ENCODE peak calls at places on chromosome 19, in seven cellular contexts. One of them, this sample, is unnamed.
A peak's percentile ranks its signal among the peaks of the same experiment; 100 is the strongest.

GRCh38 chr19:17920527-17920926 is 12.3 kb upstream of the CCDC124 start:
- DNase-seq in ovary: no peak
- DNase-seq in right lobe of liver: no peak
- DNase-seq in heart left ventricle: no peak
- DNase-seq in body of pancreas: no peak
- DNase-seq in CD8-positive, alpha-beta T cell: no peak
- DNase-seq in AG04450: no peak
- DNase-seq in this sample: no peak

GRCh38 chr19:22605275-22606211 is 28.6 kb upstream of the ZNF492 start:
- DNase-seq in ovary: no peak
- DNase-seq in right lobe of liver: no peak
- DNase-seq in heart left ventricle: no peak
- DNase-seq in body of pancreas: no peak
- DNase-seq in CD8-positive, alpha-beta T cell: no peak
- DNase-seq in AG04450: no peak
- DNase-seq in this sample: no peak

GRCh38 chr19:4224470-4224869 is 4.9 kb upstream of the EBI3 start:
- DNase-seq in ovary: no peak
- DNase-seq in right lobe of liver: no peak
- DNase-seq in heart left ventricle: no peak
- DNase-seq in body of pancreas: no peak
- DNase-seq in CD8-positive, alpha-beta T cell: no peak
- DNase-seq in AG04450: no peak
- DNase-seq in this sample: no peak

GRCh38 chr19:45494261-45494916 is 2.5 kb downstream of the RTN2 start:
- DNase-seq in ovary: no peak
- DNase-seq in right lobe of liver: no peak
- DNase-seq in heart left ventricle: no peak
- DNase-seq in body of pancreas: no peak
- DNase-seq in CD8-positive, alpha-beta T cell: no peak
- DNase-seq in AG04450: no peak
- DNase-seq in this sample: no peak

GRCh38 chr19:28359819-28360414 is 853.0 kb downstream of the UQCRFS1 start:
- DNase-seq in ovary: no peak
- DNase-seq in right lobe of liver: no peak
- DNase-seq in heart left ventricle: no peak
- DNase-seq in body of pancreas: no peak
- DNase-seq in CD8-positive, alpha-beta T cell: no peak
- DNase-seq in AG04450: no peak
- DNase-seq in this sample: no peak

GRCh38 chr19:46782355-46783019 is 5.9 kb downstream of the SLC1A5 start:
- DNase-seq in ovary: no peak
- DNase-seq in right lobe of liver: no peak
- DNase-seq in heart left ventricle: no peak
- DNase-seq in body of pancreas: no peak
- DNase-seq in CD8-positive, alpha-beta T cell: no peak
- DNase-seq in AG04450: no peak
- DNase-seq in this sample: no peak

GRCh38 chr19:54517483-54517882 is 14.9 kb downstream of the LAIR2 start:
- DNase-seq in ovary: peak; percentile 18
- DNase-seq in right lobe of liver: no peak
- DNase-seq in heart left ventricle: peak; percentile 33
- DNase-seq in body of pancreas: peak; percentile 61
- DNase-seq in CD8-positive, alpha-beta T cell: peak; percentile 43
- DNase-seq in AG04450: no peak
- DNase-seq in this sample: peak; percentile 29

GRCh38 chr19:6218497-6219146 is 61.2 kb downstream of the MLLT1 start:
- DNase-seq in ovary: peak; percentile 92
- DNase-seq in right lobe of liver: peak; percentile 90
- DNase-seq in heart left ventricle: peak; percentile 89
- DNase-seq in body of pancreas: peak; percentile 91
- DNase-seq in CD8-positive, alpha-beta T cell: peak; percentile 80
- DNase-seq in AG04450: no peak
- DNase-seq in this sample: peak; percentile 92

GRCh38 chr19:31252476-31252875 is 96.8 kb downstream of the TSHZ3 start:
- DNase-seq in ovary: no peak
- DNase-seq in right lobe of liver: no peak
- DNase-seq in heart left ventricle: no peak
- DNase-seq in body of pancreas: no peak
- DNase-seq in CD8-positive, alpha-beta T cell: no peak
- DNase-seq in AG04450: no peak
- DNase-seq in this sample: no peak

GRCh38 chr19:18100710-18101109 is 3.1 kb downstream of the MAST3 start:
- DNase-seq in ovary: no peak
- DNase-seq in right lobe of liver: peak; percentile 64
- DNase-seq in heart left ventricle: no peak
- DNase-seq in body of pancreas: no peak
- DNase-seq in CD8-positive, alpha-beta T cell: no peak
- DNase-seq in AG04450: no peak
- DNase-seq in this sample: no peak

GRCh38 chr19:32407004-32407992 is 1.7 kb downstream of the DPY19L3 start:
- DNase-seq in ovary: peak; percentile 67
- DNase-seq in right lobe of liver: no peak
- DNase-seq in heart left ventricle: peak; percentile 41
- DNase-seq in body of pancreas: peak; percentile 80
- DNase-seq in CD8-positive, alpha-beta T cell: no peak
- DNase-seq in AG04450: no peak
- DNase-seq in this sample: no peak

GRCh38 chr19:42547927-42548326 is 19.6 kb upstream of the CEACAM1 start:
- DNase-seq in ovary: no peak
- DNase-seq in right lobe of liver: no peak
- DNase-seq in heart left ventricle: no peak
- DNase-seq in body of pancreas: no peak
- DNase-seq in CD8-positive, alpha-beta T cell: no peak
- DNase-seq in AG04450: no peak
- DNase-seq in this sample: no peak

GRCh38 chr19:29503785-29504184 is 22.0 kb upstream of the VSTM2B start:
- DNase-seq in ovary: no peak
- DNase-seq in right lobe of liver: no peak
- DNase-seq in heart left ventricle: no peak
- DNase-seq in body of pancreas: no peak
- DNase-seq in CD8-positive, alpha-beta T cell: no peak
- DNase-seq in AG04450: no peak
- DNase-seq in this sample: no peak

GRCh38 chr19:8110931-8111330 is 38.5 kb downstream of the FBN3 start:
- DNase-seq in ovary: no peak
- DNase-seq in right lobe of liver: no peak
- DNase-seq in heart left ventricle: no peak
- DNase-seq in body of pancreas: no peak
- DNase-seq in CD8-positive, alpha-beta T cell: no peak
- DNase-seq in AG04450: no peak
- DNase-seq in this sample: no peak

GRCh38 chr19:34288381-34288780 is 34.0 kb downstream of the GARRE1 start:
- DNase-seq in ovary: no peak
- DNase-seq in right lobe of liver: no peak
- DNase-seq in heart left ventricle: no peak
- DNase-seq in body of pancreas: no peak
- DNase-seq in CD8-positive, alpha-beta T cell: no peak
- DNase-seq in AG04450: no peak
- DNase-seq in this sample: no peak

GRCh38 chr19:6278740-6279619 is 795 bp downstream of the MLLT1 start:
- DNase-seq in ovary: peak; percentile 67
- DNase-seq in right lobe of liver: peak; percentile 56
- DNase-seq in heart left ventricle: no peak
- DNase-seq in body of pancreas: no peak
- DNase-seq in CD8-positive, alpha-beta T cell: peak; percentile 41
- DNase-seq in AG04450: no peak
- DNase-seq in this sample: no peak

GRCh38 chr19:37930416-37930815 is 23.4 kb downstream of the SIPA1L3 start:
- DNase-seq in ovary: no peak
- DNase-seq in right lobe of liver: no peak
- DNase-seq in heart left ventricle: no peak
- DNase-seq in body of pancreas: peak; percentile 41
- DNase-seq in CD8-positive, alpha-beta T cell: no peak
- DNase-seq in AG04450: no peak
- DNase-seq in this sample: peak; percentile 83

GRCh38 chr19:47510516-47511127 is 4.2 kb downstream of the NAPA start:
- DNase-seq in ovary: no peak
- DNase-seq in right lobe of liver: no peak
- DNase-seq in heart left ventricle: no peak
- DNase-seq in body of pancreas: no peak
- DNase-seq in CD8-positive, alpha-beta T cell: no peak
- DNase-seq in AG04450: no peak
- DNase-seq in this sample: no peak

GRCh38 chr19:55494172-55494761 is 6.0 kb downstream of the SSC5D start:
- DNase-seq in ovary: peak; percentile 90
- DNase-seq in right lobe of liver: no peak
- DNase-seq in heart left ventricle: peak; percentile 80
- DNase-seq in body of pancreas: no peak
- DNase-seq in CD8-positive, alpha-beta T cell: no peak
- DNase-seq in AG04450: no peak
- DNase-seq in this sample: no peak

GRCh38 chr19:8638078-8638619 is 7.7 kb downstream of the NFILZ start:
- DNase-seq in ovary: no peak
- DNase-seq in right lobe of liver: peak; percentile 79
- DNase-seq in heart left ventricle: peak; percentile 39
- DNase-seq in body of pancreas: peak; percentile 60
- DNase-seq in CD8-positive, alpha-beta T cell: peak; percentile 21
- DNase-seq in AG04450: no peak
- DNase-seq in this sample: no peak

GRCh38 chr19:55179570-55180484 is at the start of gene SYT5:
- DNase-seq in ovary: no peak
- DNase-seq in right lobe of liver: no peak
- DNase-seq in heart left ventricle: no peak
- DNase-seq in body of pancreas: peak; percentile 55
- DNase-seq in CD8-positive, alpha-beta T cell: peak; percentile 63
- DNase-seq in AG04450: no peak
- DNase-seq in this sample: peak; percentile 29

GRCh38 chr19:46383171-46383815 is 30.1 kb downstream of the CCDC8 start:
- DNase-seq in ovary: no peak
- DNase-seq in right lobe of liver: peak; percentile 40
- DNase-seq in heart left ventricle: no peak
- DNase-seq in body of pancreas: no peak
- DNase-seq in CD8-positive, alpha-beta T cell: no peak
- DNase-seq in AG04450: no peak
- DNase-seq in this sample: no peak

DNA sequence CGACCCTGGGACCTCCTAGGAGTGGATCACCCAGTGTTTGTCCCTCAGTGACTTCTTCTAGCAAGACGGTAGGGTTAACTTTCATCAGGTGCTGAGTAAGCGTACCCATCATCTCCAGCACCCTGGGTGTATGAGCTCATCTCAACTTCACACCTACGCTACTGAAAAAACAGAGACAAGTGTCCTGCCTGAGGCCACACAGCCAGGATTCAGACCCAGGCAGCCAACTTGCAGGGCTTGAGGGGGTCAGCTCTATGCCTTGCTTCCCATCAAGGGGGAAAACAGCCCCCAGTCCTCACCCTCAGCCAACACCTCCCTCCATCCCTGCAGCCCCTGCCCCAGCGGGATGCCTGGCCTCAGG is 4.6 kb downstream of the TLE2 start:
- DNase-seq in ovary: no peak
- DNase-seq in right lobe of liver: no peak
- DNase-seq in heart left ventricle: no peak
- DNase-seq in body of pancreas: no peak
- DNase-seq in CD8-positive, alpha-beta T cell: no peak
- DNase-seq in AG04450: no peak
- DNase-seq in this sample: no peak
- H3K27me3 ChIP-seq in ovary: no peaks in the 10 kb centered on the region
- H3K27me3 ChIP-seq in right lobe of liver: no peaks in the 10 kb centered on the region
- H3K27me3 ChIP-seq in heart left ventricle: no peaks in the 10 kb centered on the region
- H3K27me3 ChIP-seq in body of pancreas: no peaks in the 10 kb centered on the region
- H3K27me3 ChIP-seq in CD8-positive, alpha-beta T cell: no peaks in the 10 kb centered on the region
- H3K27me3 ChIP-seq in AG04450: peaks cover 40% of the 10 kb centered on the region
- H3K27me3 ChIP-seq in this sample: no peaks in the 10 kb centered on the region

GRCh38 chr19:13098291-13099072 is 4.2 kb downstream of the LYL1 start:
- DNase-seq in ovary: peak; percentile 56
- DNase-seq in right lobe of liver: no peak
- DNase-seq in heart left ventricle: no peak
- DNase-seq in body of pancreas: no peak
- DNase-seq in CD8-positive, alpha-beta T cell: peak; percentile 50
- DNase-seq in AG04450: no peak
- DNase-seq in this sample: no peak
- H3K4me3 ChIP-seq in ovary: peak overlapping the region; percentile 39
- H3K4me3 ChIP-seq in right lobe of liver: peak overlapping the region; percentile 24
- H3K4me3 ChIP-seq in heart left ventricle: peak overlapping the region; percentile 75
- H3K4me3 ChIP-seq in body of pancreas: no peak overlapping the region
- H3K4me3 ChIP-seq in CD8-positive, alpha-beta T cell: peak overlapping the region; percentile 54
- H3K4me3 ChIP-seq in AG04450: no peak overlapping the region
- H3K4me3 ChIP-seq in this sample: no peak overlapping the region

DNA sequence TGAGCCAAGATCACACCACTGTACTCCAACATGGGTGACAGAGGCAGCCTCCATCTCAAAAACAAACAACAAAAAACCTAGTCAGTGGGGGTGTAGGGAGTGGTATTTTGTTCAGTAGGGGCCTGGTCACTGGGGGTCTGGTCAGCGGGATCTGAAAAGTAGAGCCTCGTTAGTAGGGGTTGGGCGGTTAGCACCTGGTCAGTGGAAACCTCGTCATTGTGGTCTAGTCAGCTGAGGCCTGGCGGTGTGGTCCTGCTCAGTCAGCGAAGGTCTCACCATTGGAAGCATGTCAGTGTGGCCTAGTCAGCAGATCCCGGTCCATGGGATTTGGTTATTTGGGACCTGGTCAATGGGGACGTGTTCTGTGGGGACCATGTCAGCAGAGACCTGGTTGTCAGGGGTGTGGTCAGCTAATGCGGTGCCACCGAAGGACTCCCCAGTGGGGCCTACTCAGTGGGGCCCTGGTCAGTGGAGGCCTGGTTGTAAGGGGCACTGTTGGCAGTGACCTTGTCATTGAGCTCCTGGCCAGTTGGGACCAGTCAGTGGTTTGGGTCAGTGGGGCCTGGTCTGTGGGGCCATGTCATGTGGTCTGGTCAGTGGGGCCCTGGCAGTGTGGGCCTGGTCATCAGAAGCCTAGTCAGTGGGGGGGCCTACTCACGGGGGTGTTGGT is 63.0 kb upstream of the TPM4 start:
- DNase-seq in ovary: no peak
- DNase-seq in right lobe of liver: no peak
- DNase-seq in heart left ventricle: no peak
- DNase-seq in body of pancreas: no peak
- DNase-seq in CD8-positive, alpha-beta T cell: no peak
- DNase-seq in AG04450: no peak
- DNase-seq in this sample: no peak
- H3K27me3 ChIP-seq in ovary: no peaks in the 10 kb centered on the region
- H3K27me3 ChIP-seq in right lobe of liver: no peaks in the 10 kb centered on the region
- H3K27me3 ChIP-seq in heart left ventricle: no peaks in the 10 kb centered on the region
- H3K27me3 ChIP-seq in body of pancreas: no peaks in the 10 kb centered on the region
- H3K27me3 ChIP-seq in CD8-positive, alpha-beta T cell: no peaks in the 10 kb centered on the region
- H3K27me3 ChIP-seq in AG04450: peaks cover 2% of the 10 kb centered on the region
- H3K27me3 ChIP-seq in this sample: no peaks in the 10 kb centered on the region

GRCh38 chr19:50819636-50820035 is 4.0 kb downstream of the KLK1 start:
- DNase-seq in ovary: no peak
- DNase-seq in right lobe of liver: no peak
- DNase-seq in heart left ventricle: no peak
- DNase-seq in body of pancreas: peak; percentile 23
- DNase-seq in CD8-positive, alpha-beta T cell: no peak
- DNase-seq in AG04450: no peak
- DNase-seq in this sample: no peak

GRCh38 chr19:50820086-50820485 is 3.5 kb downstream of the KLK1 start:
- DNase-seq in ovary: no peak
- DNase-seq in right lobe of liver: no peak
- DNase-seq in heart left ventricle: no peak
- DNase-seq in body of pancreas: peak; percentile 35
- DNase-seq in CD8-positive, alpha-beta T cell: no peak
- DNase-seq in AG04450: no peak
- DNase-seq in this sample: no peak

GRCh38 chr19:50821622-50822021 is 2.0 kb downstream of the KLK1 start:
- DNase-seq in ovary: no peak
- DNase-seq in right lobe of liver: no peak
- DNase-seq in heart left ventricle: no peak
- DNase-seq in body of pancreas: peak; percentile 62
- DNase-seq in CD8-positive, alpha-beta T cell: no peak
- DNase-seq in AG04450: no peak
- DNase-seq in this sample: no peak

GRCh38 chr19:50821248-50821612 is 2.4 kb downstream of the KLK1 start:
- DNase-seq in ovary: no peak
- DNase-seq in right lobe of liver: no peak
- DNase-seq in heart left ventricle: no peak
- DNase-seq in body of pancreas: no peak
- DNase-seq in CD8-positive, alpha-beta T cell: no peak
- DNase-seq in AG04450: no peak
- DNase-seq in this sample: no peak

GRCh38 chr19:50820549-50821247 is 2.9 kb downstream of the KLK1 start:
- DNase-seq in ovary: no peak
- DNase-seq in right lobe of liver: no peak
- DNase-seq in heart left ventricle: no peak
- DNase-seq in body of pancreas: peak; percentile 95
- DNase-seq in CD8-positive, alpha-beta T cell: no peak
- DNase-seq in AG04450: no peak
- DNase-seq in this sample: no peak
- H3K4me3 ChIP-seq in ovary: no peak overlapping the region
- H3K4me3 ChIP-seq in right lobe of liver: no peak overlapping the region
- H3K4me3 ChIP-seq in heart left ventricle: peak overlapping the region; percentile 26
- H3K4me3 ChIP-seq in body of pancreas: peak overlapping the region; percentile 65
- H3K4me3 ChIP-seq in CD8-positive, alpha-beta T cell: no peak overlapping the region
- H3K4me3 ChIP-seq in AG04450: no peak overlapping the region
- H3K4me3 ChIP-seq in this sample: no peak overlapping the region

This sample was measured in thyroid gland.